ENCODE peak calls at places on chromosomes 7 and 10, in four cellular contexts. I is GM23338, B is uterus, S is body of pancreas. J is an unnamed sample.

GRCh38 chr7:69047166-69047760 is 551.0 kb upstream of the AUTS2 start:
- DNase-seq in B (no peak), S (no peak), I (no peak), J (peak; percentile 60)

GRCh38 chr7:1933066-1933835 is 263.2 kb downstream of the ELFN1 start:
- DNase-seq in I (no peak), B (no peak), S (no peak), J (no peak)

GRCh38 chr10:905503-905902 is 26.0 kb downstream of the LARP4B start:
- DNase-seq in I (no peak), S (no peak), B (no peak), J (no peak)

GRCh38 chr10:4344544-4344994 is 481.4 kb upstream of the AKR1E2 start:
- DNase-seq in B (peak; percentile 62), S (no peak), I (peak; percentile 46), J (peak; percentile 47)

GRCh38 chr7:74092321-74092963 is 8.8 kb downstream of the LIMK1 start:
- DNase-seq in S (no peak), I (peak; percentile 43), B (no peak), J (peak; percentile 62)

GRCh38 chr7:18064242-18064838 is 36.7 kb upstream of the PRPS1L1 start:
- DNase-seq in B (no peak), S (peak; percentile 34), I (peak; percentile 69), J (peak; percentile 87)

GRCh38 chr7:66967029-66967428 is 28.4 kb downstream of the SBDS start:
- DNase-seq in S (no peak), B (no peak), I (peak; percentile 41), J (no peak)

GRCh38 chr7:115340828-115341227 is 418.9 kb downstream of the MDFIC start:
- DNase-seq in B (no peak), I (peak; percentile 20), S (no peak), J (no peak)

GRCh38 chr7:107179326-107180163 is 10.7 kb downstream of the HBP1 start:
- DNase-seq in S (no peak), I (no peak), B (no peak), J (no peak)

GRCh38 chr7:28136420-28136819 is 44.2 kb downstream of the JAZF1 start:
- DNase-seq in S (no peak), I (no peak), B (no peak), J (no peak)

GRCh38 chr7:127650842-127651555 is 995 bp upstream of the SND1 start:
- DNase-seq in S (peak; percentile 24), I (peak; percentile 77), B (no peak), J (no peak)

GRCh38 chr7:20033621-20034200 is 183.5 kb downstream of the MACC1 start:
- DNase-seq in B (peak; percentile 20), I (no peak), S (no peak), J (no peak)

GRCh38 chr10:126663328-126663727 is 7.2 kb downstream of the C10orf90 start:
- DNase-seq in I (no peak), B (peak; percentile 47), S (no peak), J (no peak)

GRCh38 chr10:21649441-21649872 is 115.4 kb downstream of the MLLT10 start:
- DNase-seq in S (no peak), I (no peak), B (no peak), J (no peak)

GRCh38 chr10:132421377-132422168 is 24.6 kb downstream of the PWWP2B start:
- DNase-seq in B (peak; percentile 76), S (peak; percentile 81), I (no peak), J (no peak)

GRCh38 chr10:104680467-104681401 is 39.6 kb downstream of the SORCS3 start:
- DNase-seq in B (peak; percentile 19), S (no peak), I (peak; percentile 70), J (peak; percentile 87)

GRCh38 chr7:68619476-68619875 is 978.8 kb upstream of the AUTS2 start:
- DNase-seq in B (no peak), S (no peak), I (no peak), J (no peak)

GRCh38 chr7:149284343-149284742 is 22.3 kb downstream of the ZNF783 start:
- DNase-seq in B (no peak), I (peak; percentile 35), S (no peak), J (no peak)

GRCh38 chr10:133258066-133258817 is 18.4 kb downstream of the ADAM8 start:
- DNase-seq in S (peak; percentile 65), I (no peak), B (no peak), J (peak; percentile 64)

GRCh38 chr7:93921607-93922446 is at the start of gene GNG11:
- DNase-seq in B (peak; percentile 75), I (peak; percentile 77), S (peak; percentile 55), J (peak; percentile 84)

GRCh38 chr7:113314594-113314993 is 196.2 kb upstream of the SMIM30 start:
- DNase-seq in I (no peak), B (no peak), S (no peak), J (no peak)

GRCh38 chr7:78852951-78853350 is 600.5 kb downstream of the MAGI2 start:
- DNase-seq in B (no peak), I (no peak), S (no peak), J (no peak)

GRCh38 chr7:2299131-2299829 is 15.0 kb downstream of the SNX8 start:
- DNase-seq in S (peak; percentile 16), B (peak; percentile 49), I (no peak), J (no peak)

GRCh38 chr7:115224923-115225322 is 303.0 kb downstream of the MDFIC start:
- DNase-seq in S (no peak), I (no peak), B (no peak), J (no peak)

GRCh38 chr10:35409094-35409582 is 72.8 kb downstream of the CCNY start:
- DNase-seq in B (no peak), S (peak; percentile 61), I (no peak), J (no peak)

GRCh38 chr7:36015733-36016132 is 137.3 kb upstream of the EEPD1 start:
- DNase-seq in I (no peak), S (no peak), B (no peak), J (no peak)

GRCh38 chr7:37433166-37433565 is 15.5 kb downstream of the ELMO1 start:
- DNase-seq in S (no peak), I (peak; percentile 55), B (no peak), J (peak; percentile 70)

GRCh38 chr7:41058986-41059741 is 643.7 kb downstream of the INHBA start:
- DNase-seq in B (no peak), I (peak; percentile 67), S (no peak), J (peak; percentile 92)

GRCh38 chr7:155653773-155654172 is 9.3 kb downstream of the RBM33 start:
- DNase-seq in B (no peak), S (no peak), I (no peak), J (no peak)

GRCh38 chr7:44768663-44769361 is 20.2 kb downstream of the ZMIZ2 start:
- DNase-seq in I (no peak), S (no peak), B (no peak), J (no peak)

GRCh38 chr10:24617771-24618396 is 105.8 kb downstream of the ARHGAP21 start:
- DNase-seq in I (peak; percentile 90), B (peak; percentile 26), S (peak; percentile 63), J (peak; percentile 91)

GRCh38 chr7:1093916-1094508 is 6.1 kb downstream of the GPER1 start:
- DNase-seq in B (no peak), I (no peak), S (no peak), J (no peak)

GRCh38 chr7:772005-772294 is 44.9 kb upstream of the PRKAR1B start:
- DNase-seq in S (no peak), B (no peak), I (no peak), J (no peak)

GRCh38 chr7:12570529-12571461 is at the start of gene SCIN:
- DNase-seq in I (peak; percentile 65), B (no peak), S (peak; percentile 25), J (peak; percentile 83)

GRCh38 chr7:2927592-2927991 is 83.5 kb upstream of the GNA12 start:
- DNase-seq in B (no peak), S (no peak), I (no peak), J (peak; percentile 36)

GRCh38 chr10:30773501-30773900 is 143.9 kb upstream of the LYZL2 start:
- DNase-seq in I (no peak), S (no peak), B (no peak), J (no peak)

GRCh38 chr10:30770229-30770628 is 140.7 kb upstream of the LYZL2 start:
- DNase-seq in I (no peak), S (no peak), B (no peak), J (no peak)

GRCh38 chr10:30770816-30771215 is 141.3 kb upstream of the LYZL2 start:
- DNase-seq in S (no peak), I (no peak), B (no peak), J (no peak)

GRCh38 chr10:30765611-30766010 is 136.1 kb upstream of the LYZL2 start:
- DNase-seq in B (no peak), I (no peak), S (no peak), J (no peak)

DNA sequence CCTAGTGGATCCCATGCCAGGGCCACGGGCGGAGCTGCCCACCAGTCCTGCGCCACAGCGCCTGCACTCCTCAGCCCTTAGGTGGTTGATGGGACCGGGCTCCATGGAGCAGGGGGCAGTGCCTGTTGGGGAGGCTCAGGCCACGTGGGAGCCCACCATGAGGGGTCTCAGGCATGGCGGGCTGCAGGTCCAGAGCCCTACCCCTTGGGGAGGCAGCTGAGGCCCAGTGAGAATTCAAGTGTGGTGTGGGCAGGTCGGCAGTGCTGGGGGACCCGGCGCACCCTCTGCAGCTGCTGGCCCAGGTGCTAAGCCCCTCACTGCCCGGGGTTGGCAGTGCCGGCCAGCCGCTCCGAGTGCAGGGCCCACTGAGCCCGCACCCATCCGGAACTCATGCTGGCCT is 139.8 kb upstream of the LYZL2 start:
- DNase-seq in S (no peak), B (no peak), I (no peak), J (no peak)
- TF ChIP-seq CTCF in S (no peak), B (no peak), I (no peak), J (no peak)

GRCh38 chr7:140478361-140479061 is 794 bp downstream of the MKRN1 start:
- DNase-seq in S (no peak), I (peak; percentile 65), B (peak; percentile 43), J (peak; percentile 77)
- H3K4me3 ChIP-seq in S (peak overlapping the region; percentile 75), I (peak overlapping the region; percentile 95), B (peak overlapping the region; percentile 93), J (peak overlapping the region; percentile 88)

DNA sequence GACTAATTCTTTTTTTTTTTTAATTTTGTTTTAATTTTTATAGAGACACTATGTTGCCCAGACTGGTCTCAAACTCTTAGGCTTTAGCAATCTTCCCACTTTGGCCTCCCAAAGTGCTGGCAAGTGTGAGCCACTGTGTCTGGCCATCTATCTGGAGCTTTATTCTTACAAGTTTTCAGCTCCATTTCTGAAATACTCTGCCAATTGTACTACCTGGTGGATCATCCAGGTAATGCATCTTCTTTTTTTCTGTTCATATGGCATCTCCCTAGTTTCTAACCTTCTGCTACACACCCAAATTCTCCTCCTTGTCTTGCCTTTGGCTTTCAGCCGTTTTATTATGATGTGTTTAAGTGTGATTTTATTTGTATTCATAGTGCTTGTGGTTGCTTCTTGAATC is 40.2 kb downstream of the ZNF365 start:
- DNase-seq in I (peak; percentile 37), B (no peak), S (no peak), J (no peak)
- TF ChIP-seq CTCF in I (no peak), B (no peak), S (no peak), J (peak; percentile 60)

DNA sequence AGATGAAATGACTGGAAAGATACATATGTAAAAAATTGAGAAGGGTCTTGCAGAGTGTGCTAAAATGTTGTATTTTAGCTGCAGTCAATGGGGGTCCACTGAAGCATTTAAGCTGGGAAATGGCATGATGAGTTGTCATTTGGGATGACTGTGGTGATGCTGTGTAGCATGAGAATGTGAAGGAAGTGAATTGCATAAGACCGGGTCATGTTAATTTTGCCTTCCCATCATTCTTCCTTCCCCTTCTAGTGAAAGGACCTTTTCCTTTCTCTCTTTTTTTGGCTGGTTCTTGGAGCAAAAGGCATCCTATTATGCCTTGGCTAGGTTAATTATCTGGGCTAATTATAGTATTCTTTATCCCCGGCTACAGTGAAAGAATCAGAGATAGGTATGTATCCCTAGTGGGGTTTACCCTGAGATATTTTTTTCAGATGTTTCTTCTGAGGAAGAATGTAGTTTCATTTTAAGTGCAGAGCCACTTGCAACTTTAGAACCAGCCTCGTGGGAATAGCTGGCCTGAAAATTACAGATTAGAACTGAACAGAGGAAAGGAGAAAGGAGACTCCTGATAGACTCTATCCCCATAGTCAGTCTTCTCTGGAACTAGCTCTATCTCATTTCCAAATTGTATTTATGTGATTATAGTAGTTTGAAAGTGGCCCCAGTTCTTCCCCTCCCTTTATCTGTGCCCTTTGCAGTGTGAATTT is 93.6 kb downstream of the HGF start:
- DNase-seq in I (no peak), B (no peak), S (no peak), J (no peak)
- H3K4me3 ChIP-seq in I (no peak overlapping the region), B (no peak overlapping the region), S (no peak overlapping the region), J (no peak overlapping the region)

J was measured in endodermal cell.